ENCODE peak calls at places on chromosomes 1 and 21, in four cellular contexts. T is DND-41, C is NCI-H1436, I is cardiac fibroblast. G is an unnamed sample.

GRCh38 chr1:100302756-100303155 is 36.7 kb downstream of the RTCA start:
- DNase-seq in T (no peak), C (no peak), I (no peak), G (no peak)

GRCh38 chr1:91080650-91081049 is 58.8 kb upstream of the ZNF644 start:
- DNase-seq in T (no peak), C (no peak), I (no peak), G (no peak)

GRCh38 chr21:27802816-27803475 is 836.1 kb upstream of the ADAMTS5 start:
- DNase-seq in T (peak), C (no peak), I (peak), G (peak)

GRCh38 chr1:209384710-209385550 is 198.6 kb upstream of the CAMK1G start:
- DNase-seq in T (no peak), C (no peak), I (no peak), G (no peak)

GRCh38 chr1:235004276-235004675 is 124.4 kb downstream of the TOMM20 start:
- DNase-seq in T (no peak), C (no peak), I (no peak), G (no peak)

GRCh38 chr1:226820935-226821718 is 49.3 kb upstream of the PSEN2 start:
- DNase-seq in T (no peak), C (no peak), I (peak), G (no peak)

GRCh38 chr21:15667010-15667409 is 62.8 kb upstream of the USP25 start:
- DNase-seq in T (no peak), C (no peak), I (peak), G (no peak)

GRCh38 chr1:17553970-17554369 is 14.5 kb downstream of the ARHGEF10L start:
- DNase-seq in T (no peak), C (no peak), I (peak), G (no peak)

GRCh38 chr1:208538587-208538986 is 294.4 kb upstream of the PLXNA2 start:
- DNase-seq in T (no peak), C (no peak), I (no peak), G (no peak)

GRCh38 chr1:51936531-51936930 is 54.0 kb downstream of the RAB3B start:
- DNase-seq in T (no peak), C (no peak), I (peak), G (no peak)

GRCh38 chr1:240462766-240463410 is 149.1 kb downstream of the GREM2 start:
- DNase-seq in T (no peak), C (peak), I (peak), G (no peak)

GRCh38 chr1:53643061-53643880 is 95.7 kb downstream of the GLIS1 start:
- DNase-seq in T (no peak), C (no peak), I (no peak), G (no peak)

GRCh38 chr1:169475806-169476205 is 9.9 kb downstream of the SLC19A2 start:
- DNase-seq in T (no peak), C (no peak), I (no peak), G (peak)

GRCh38 chr1:91670781-91671180 is 170.1 kb downstream of the CDC7 start:
- DNase-seq in T (no peak), C (no peak), I (no peak), G (peak)

GRCh38 chr1:56468472-56468871 is 110.9 kb downstream of the PLPP3 start:
- DNase-seq in T (no peak), C (no peak), I (no peak), G (no peak)

GRCh38 chr1:19639999-19640362 is 4.1 kb upstream of the NBL1 start:
- DNase-seq in T (no peak), C (no peak), I (no peak), G (no peak)

GRCh38 chr1:45335732-45336365 is 4.1 kb upstream of the TOE1 start:
- DNase-seq in T (no peak), C (no peak), I (no peak), G (no peak)

GRCh38 chr1:201219481-201220387 is 29.1 kb downstream of the IGFN1 start:
- DNase-seq in T (no peak), C (no peak), I (no peak), G (no peak)

GRCh38 chr1:116113615-116114014 is 2.4 kb downstream of the MAB21L3 start:
- DNase-seq in T (no peak), C (no peak), I (no peak), G (no peak)

GRCh38 chr1:59089343-59089742 is 207.6 kb upstream of the FGGY start:
- DNase-seq in T (no peak), C (no peak), I (peak), G (no peak)

GRCh38 chr1:229988534-229988933 is 78.5 kb upstream of the GALNT2 start:
- DNase-seq in T (no peak), C (no peak), I (no peak), G (no peak)

GRCh38 chr21:34004013-34004938 is 69.1 kb upstream of the MRPS6 start:
- DNase-seq in T (no peak), C (no peak), I (no peak), G (no peak)

GRCh38 chr1:151175910-151176309 is at the start of gene TMOD4:
- DNase-seq in T (no peak), C (no peak), I (peak), G (peak)

GRCh38 chr1:2137257-2138121 is 57.1 kb downstream of the FAAP20 start:
- DNase-seq in T (no peak), C (no peak), I (no peak), G (no peak)

GRCh38 chr1:32255072-32256071 is 4.3 kb downstream of the LCK start:
- DNase-seq in T (no peak), C (no peak), I (no peak), G (no peak)

GRCh38 chr1:177487481-177487880 is 316.7 kb downstream of the BRINP2 start:
- DNase-seq in T (no peak), C (no peak), I (no peak), G (peak)

GRCh38 chr1:230792691-230793462 is 45.7 kb downstream of the CAPN9 start:
- DNase-seq in T (no peak), C (no peak), I (no peak), G (no peak)

GRCh38 chr1:244394851-244395765 is 56.6 kb downstream of the ADSS2 start:
- DNase-seq in T (no peak), C (no peak), I (no peak), G (no peak)

GRCh38 chr1:112882271-112882744 is 73.7 kb downstream of the SLC16A1 start:
- DNase-seq in T (no peak), C (no peak), I (no peak), G (no peak)

GRCh38 chr1:221778535-221779142 is 36.8 kb upstream of the DUSP10 start:
- DNase-seq in T (peak), C (no peak), I (no peak), G (no peak)

GRCh38 chr1:246971322-246971721 is 36.5 kb downstream of the ZNF695 start:
- DNase-seq in T (peak), C (no peak), I (peak), G (peak)

GRCh38 chr1:160830321-160831153 is 32.1 kb downstream of the CD244 start:
- DNase-seq in T (peak), C (peak), I (peak), G (peak)

GRCh38 chr1:43522776-43523480 is 7.8 kb upstream of the PTPRF start:
- DNase-seq in T (no peak), C (no peak), I (peak), G (no peak)

GRCh38 chr1:3981746-3982505 is 81.9 kb upstream of the C1orf174 start:
- DNase-seq in T (no peak), C (no peak), I (no peak), G (no peak)

GRCh38 chr1:47409311-47410085 is 6.6 kb upstream of the FOXE3 start:
- DNase-seq in T (no peak), C (no peak), I (peak), G (no peak)

GRCh38 chr1:189424746-189425331 is 1052.8 kb downstream of the BRINP3 start:
- DNase-seq in T (no peak), C (no peak), I (peak), G (peak)

G was measured in neural progenitor cell.